ENCODE peak calls at places on chromosomes 1 and 21, in four cellular contexts. One of them, this sample, is unnamed.

GRCh38 chr1:233138794-233139544 is 156.6 kb downstream of the PCNX2 start:
- DNase-seq in NCI-H1092: no peak
- DNase-seq in glomerular endothelial cell: no peak
- DNase-seq in head of caudate nucleus: no peak
- DNase-seq in this sample: no peak

GRCh38 chr1:9426291-9426711 is 113.0 kb upstream of the SLC25A33 start:
- DNase-seq in NCI-H1092: no peak
- DNase-seq in head of caudate nucleus: no peak
- DNase-seq in glomerular endothelial cell: no peak
- DNase-seq in this sample: no peak

GRCh38 chr1:164702216-164702615 is 143.2 kb downstream of the PBX1 start:
- DNase-seq in glomerular endothelial cell: no peak
- DNase-seq in NCI-H1092: no peak
- DNase-seq in head of caudate nucleus: no peak
- DNase-seq in this sample: peak

GRCh38 chr1:192066202-192066601 is 92.1 kb upstream of the RGS18 start:
- DNase-seq in NCI-H1092: no peak
- DNase-seq in glomerular endothelial cell: no peak
- DNase-seq in head of caudate nucleus: no peak
- DNase-seq in this sample: no peak

GRCh38 chr1:111202707-111203623 is 2.5 kb upstream of the DENND2D start:
- DNase-seq in NCI-H1092: no peak
- DNase-seq in head of caudate nucleus: no peak
- DNase-seq in glomerular endothelial cell: no peak
- DNase-seq in this sample: no peak

GRCh38 chr1:199404191-199404590 is 623.3 kb upstream of the NR5A2 start:
- DNase-seq in head of caudate nucleus: no peak
- DNase-seq in glomerular endothelial cell: no peak
- DNase-seq in NCI-H1092: no peak
- DNase-seq in this sample: no peak

GRCh38 chr21:39715804-39716397 is 29.1 kb upstream of the IGSF5 start:
- DNase-seq in glomerular endothelial cell: peak
- DNase-seq in head of caudate nucleus: peak
- DNase-seq in NCI-H1092: peak
- DNase-seq in this sample: peak

GRCh38 chr1:37513795-37514349 is 694 bp downstream of the MEAF6 start:
- DNase-seq in NCI-H1092: peak
- DNase-seq in head of caudate nucleus: peak
- DNase-seq in glomerular endothelial cell: no peak
- DNase-seq in this sample: peak